ENCODE peak calls at places on chromosomes 3 and 15, in four cellular contexts. K is spleen, I is PC-9, A is cardiac fibroblast. U is an unnamed sample.

GRCh38 chr15:32838820-32839219 is 121.0 kb downstream of the GREM1 start:
- DNase-seq in K (no peak), I (no peak), A (peak; percentile 96), U (no peak)

GRCh38 chr3:196969001-196969659 is 497 bp upstream of the PIGZ start:
- DNase-seq in K (peak; percentile 90), I (no peak), A (peak; percentile 29), U (peak; percentile 28)

GRCh38 chr3:153714588-153715285 is 406.5 kb upstream of the ARHGEF26 start:
- DNase-seq in K (no peak), I (no peak), A (no peak), U (no peak)

GRCh38 chr3:133896002-133896761 is 500 bp upstream of the RAB6B start:
- DNase-seq in K (no peak), I (no peak), A (peak; percentile 10), U (no peak)

GRCh38 chr3:141754032-141754431 is 9.2 kb upstream of the GRK7 start:
- DNase-seq in K (no peak), I (no peak), A (no peak), U (no peak)

GRCh38 chr3:45841380-45841700 is 579 bp downstream of the LZTFL1 start:
- DNase-seq in K (no peak), I (no peak), A (peak; percentile 36), U (peak; percentile 15)

GRCh38 chr3:153165211-153165815 is 3.3 kb downstream of the RAP2B start:
- DNase-seq in K (no peak), I (no peak), A (peak; percentile 63), U (no peak)

GRCh38 chr15:61841461-61841860 is 218.8 kb downstream of the VPS13C start:
- DNase-seq in K (no peak), I (no peak), A (no peak), U (no peak)

GRCh38 chr3:99131876-99132275 is 230.4 kb upstream of the DCBLD2 start:
- DNase-seq in K (no peak), I (no peak), A (peak; percentile 41), U (no peak)

GRCh38 chr15:90598053-90598577 is 68.4 kb downstream of the CRTC3 start:
- DNase-seq in K (peak; percentile 81), I (no peak), A (peak; percentile 36), U (peak; percentile 37)

GRCh38 chr15:34084086-34084485 is 17.6 kb downstream of the EMC7 start:
- DNase-seq in K (no peak), I (no peak), A (no peak), U (no peak)

GRCh38 chr15:44726568-44727461 is 9.5 kb upstream of the TRIM69 start:
- DNase-seq in K (no peak), I (peak; percentile 78), A (peak; percentile 93), U (peak; percentile 28)

GRCh38 chr3:44999782-45000181 is 23.7 kb downstream of the EXOSC7 start:
- DNase-seq in K (no peak), I (no peak), A (no peak), U (no peak)

GRCh38 chr3:108132727-108133373 is 42.0 kb upstream of the CD47 start:
- DNase-seq in K (no peak), I (peak; percentile 99), A (peak; percentile 70), U (no peak)

GRCh38 chr3:141686477-141687280 is 51.4 kb upstream of the RNF7 start:
- DNase-seq in K (peak; percentile 78), I (no peak), A (peak; percentile 71), U (peak; percentile 39)

GRCh38 chr3:184584001-184584891 is 22.7 kb downstream of the EPHB3 start:
- DNase-seq in K (no peak), I (no peak), A (no peak), U (no peak)

GRCh38 chr3:177906573-177907229 is 629.5 kb upstream of the KCNMB2 start:
- DNase-seq in K (no peak), I (no peak), A (peak; percentile 57), U (no peak)

GRCh38 chr15:85592148-85592547 is 202.6 kb downstream of the KLHL25 start:
- DNase-seq in K (no peak), I (peak; percentile 95), A (peak; percentile 92), U (peak; percentile 41)

GRCh38 chr15:64149424-64150235 is 1.9 kb upstream of the SNX22 start:
- DNase-seq in K (no peak), I (no peak), A (peak; percentile 48), U (no peak)

GRCh38 chr3:175670572-175670971 is 811.4 kb downstream of the NAALADL2 start:
- DNase-seq in K (no peak), I (no peak), A (peak; percentile 52), U (no peak)

GRCh38 chr15:31080618-31081017 is 20.9 kb downstream of the TRPM1 start:
- DNase-seq in K (no peak), I (no peak), A (peak; percentile 16), U (no peak)

GRCh38 chr3:141795719-141796435 is 32.7 kb downstream of the GRK7 start:
- DNase-seq in K (peak; percentile 80), I (no peak), A (peak; percentile 36), U (no peak)

GRCh38 chr15:31239409-31239808 is 87.2 kb upstream of the KLF13 start:
- DNase-seq in K (peak; percentile 28), I (no peak), A (no peak), U (no peak)

GRCh38 chr3:48982686-48983085 is 7.4 kb upstream of the P4HTM start:
- DNase-seq in K (no peak), I (no peak), A (no peak), U (no peak)

GRCh38 chr3:123739754-123740153 is 144.4 kb downstream of the MYLK start:
- DNase-seq in K (no peak), I (no peak), A (peak; percentile 79), U (no peak)

GRCh38 chr3:46372492-46373359 is 2.0 kb downstream of the CCR5 start:
- DNase-seq in K (no peak), I (no peak), A (peak; percentile 56), U (peak; percentile 23)

GRCh38 chr3:133927543-133928066 is 31.9 kb upstream of the RAB6B start:
- DNase-seq in K (peak; percentile 93), I (no peak), A (peak; percentile 24), U (peak; percentile 51)

GRCh38 chr15:61138151-61138550 is 91.0 kb downstream of the RORA start:
- DNase-seq in K (no peak), I (no peak), A (peak; percentile 27), U (no peak)

GRCh38 chr3:148455098-148455497 is 242.6 kb upstream of the AGTR1 start:
- DNase-seq in K (no peak), I (no peak), A (no peak), U (no peak)

GRCh38 chr3:58491506-58492384 is at the start of gene KCTD6:
- DNase-seq in K (peak; percentile 99), I (peak; percentile 82), A (peak; percentile 93), U (peak; percentile 96)

GRCh38 chr15:97566957-97567356 is 393.5 kb upstream of the ARRDC4 start:
- DNase-seq in K (no peak), I (no peak), A (no peak), U (peak; percentile 44)

GRCh38 chr3:33146791-33147445 is 33.1 kb downstream of the CRTAP start:
- DNase-seq in K (no peak), I (no peak), A (peak; percentile 51), U (no peak)

GRCh38 chr3:39531681-39532080 is 64.2 kb downstream of the MOBP start:
- DNase-seq in K (no peak), I (peak; percentile 39), A (peak; percentile 90), U (peak; percentile 48)

GRCh38 chr3:159200176-159200575 is 398.3 kb downstream of the MFSD1 start:
- DNase-seq in K (no peak), I (peak; percentile 86), A (peak; percentile 75), U (peak; percentile 58)

DNA sequence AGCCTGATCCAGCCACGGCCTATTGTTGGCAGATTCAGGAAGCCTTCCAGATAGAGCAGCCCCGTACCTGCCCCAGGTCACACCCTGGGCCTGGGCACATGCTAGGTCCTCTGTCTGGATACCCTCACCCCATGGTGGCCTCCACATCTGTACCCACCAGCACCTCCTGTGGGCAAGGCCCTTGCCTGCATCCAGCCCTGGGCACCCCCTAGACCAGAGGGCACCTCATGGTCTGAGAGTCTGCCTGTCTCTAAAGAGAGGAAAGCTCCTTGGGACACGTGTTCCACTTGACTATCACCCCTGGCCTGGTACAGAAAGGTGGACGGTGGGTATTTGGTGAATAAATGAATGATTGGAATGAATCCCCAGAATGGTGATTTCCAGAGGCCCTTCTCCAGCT is 8.9 kb upstream of the COMMD4 start:
- DNase-seq in K (no peak), I (no peak), A (no peak), U (no peak)
- TF ChIP-seq CTCF in K (no peak), I (no peak), A (no peak), U (no peak)

GRCh38 chr3:23710555-23710954 is 95.2 kb upstream of the UBE2E1 start:
- DNase-seq in K (no peak), I (no peak), A (peak; percentile 94), U (no peak)

GRCh38 chr3:23713641-23714040 is 92.1 kb upstream of the UBE2E1 start:
- DNase-seq in K (no peak), I (no peak), A (no peak), U (no peak)

GRCh38 chr3:23709987-23710386 is 95.8 kb upstream of the UBE2E1 start:
- DNase-seq in K (no peak), I (no peak), A (no peak), U (no peak)

GRCh38 chr3:23712095-23712494 is 93.7 kb upstream of the UBE2E1 start:
- DNase-seq in K (no peak), I (no peak), A (peak; percentile 8), U (no peak)

GRCh38 chr3:23712656-23713559 is 92.8 kb upstream of the UBE2E1 start:
- DNase-seq in K (no peak), I (peak; percentile 78), A (peak; percentile 69), U (peak; percentile 27)
- TF ChIP-seq CTCF in K (no peak), I (no peak), A (no peak), U (no peak)

GRCh38 chr3:24087469-24087868 is 142.4 kb downstream of the NR1D2 start:
- DNase-seq in K (no peak), I (no peak), A (no peak), U (no peak)

GRCh38 chr3:24086597-24087369 is 141.7 kb downstream of the NR1D2 start:
- DNase-seq in K (no peak), I (no peak), A (peak; percentile 26), U (no peak)

DNA sequence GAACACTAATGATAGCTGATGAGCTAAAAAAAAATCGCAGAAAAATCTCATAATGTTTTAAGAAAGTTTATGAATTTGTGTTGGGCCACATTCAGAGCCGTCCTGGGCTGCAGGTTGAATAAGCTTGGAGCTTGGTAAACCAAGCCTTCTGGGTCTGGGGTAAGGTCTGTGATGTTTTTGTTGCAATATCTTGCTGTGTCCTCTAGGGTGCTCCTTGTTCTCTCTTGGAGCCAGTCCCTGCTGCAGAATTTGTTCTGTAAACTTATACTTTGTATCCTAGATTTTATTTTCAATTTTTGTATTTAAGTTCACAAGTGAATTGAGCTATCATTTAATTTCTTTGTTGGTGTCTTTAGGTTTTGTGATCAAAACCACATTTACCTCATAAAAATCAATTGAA is 143.7 kb downstream of the NR1D2 start:
- DNase-seq in K (no peak), I (no peak), A (peak; percentile 49), U (no peak)
- TF ChIP-seq CTCF in K (peak; percentile 35), I (peak; percentile 58), A (peak; percentile 61), U (no peak)

GRCh38 chr3:86785381-86785780 is 205.6 kb downstream of the VGLL3 start:
- DNase-seq in K (no peak), I (no peak), A (peak; percentile 71), U (no peak)
- TF ChIP-seq CTCF in K (no peak), I (peak; percentile 20), A (peak; percentile 41), U (no peak)

GRCh38 chr3:69408542-69408941 is 22.7 kb upstream of the FRMD4B start:
- DNase-seq in K (no peak), I (no peak), A (no peak), U (no peak)
- TF ChIP-seq CTCF in K (no peak), I (no peak), A (no peak), U (no peak)

GRCh38 chr15:94154255-94154654 is 77.1 kb upstream of the MCTP2 start:
- DNase-seq in K (no peak), I (no peak), A (no peak), U (no peak)
- TF ChIP-seq CTCF in K (no peak), I (no peak), A (no peak), U (no peak)